ENCODE peak calls at places on chromosomes 12 and 14, in four cellular contexts. R is pancreas, F is ovary, H is cardiac muscle cell. G is an unnamed sample.

GRCh38 chr12:119363490-119363889 is 29.0 kb downstream of the CCDC60 start:
- DNase-seq in H (no peak), F (no peak), R (no peak), G (no peak)

GRCh38 chr12:49198431-49199155 is 9.7 kb upstream of the TUBA1A start:
- DNase-seq in H (no peak), F (no peak), R (no peak), G (no peak)

GRCh38 chr12:102093319-102093718 is 26.6 kb downstream of the NUP37 start:
- DNase-seq in F (no peak), R (no peak), H (no peak), G (no peak)

GRCh38 chr14:73620268-73620667 is 8.0 kb downstream of the ACOT6 start:
- DNase-seq in R (no peak), H (no peak), F (no peak), G (no peak)

GRCh38 chr12:120230326-120230973 is 29.5 kb upstream of the RPLP0 start:
- DNase-seq in F (peak), H (peak), R (no peak), G (peak)

GRCh38 chr12:19021646-19022045 is 107.9 kb upstream of the PLEKHA5 start:
- DNase-seq in R (no peak), H (no peak), F (no peak), G (no peak)

GRCh38 chr12:3553681-3554546 is 62.9 kb downstream of the PRMT8 start:
- DNase-seq in F (no peak), R (no peak), H (no peak), G (no peak)

GRCh38 chr12:45518516-45519235 is 210.8 kb upstream of the ARID2 start:
- DNase-seq in F (no peak), R (no peak), H (no peak), G (no peak)

GRCh38 chr14:60396718-60397343 is 89.0 kb downstream of the C14orf39 start:
- DNase-seq in F (no peak), R (no peak), H (no peak), G (no peak)

GRCh38 chr12:91704446-91704845 is 441.2 kb downstream of the BTG1 start:
- DNase-seq in F (no peak), H (no peak), R (no peak), G (no peak)

GRCh38 chr12:108806350-108806749 is 51.0 kb downstream of the SSH1 start:
- DNase-seq in R (no peak), F (no peak), H (no peak), G (no peak)

GRCh38 chr12:29771165-29771564 is 12.6 kb downstream of the TMTC1 start:
- DNase-seq in F (no peak), R (no peak), H (no peak), G (no peak)

GRCh38 chr12:110661337-110661972 is 27.5 kb downstream of the HVCN1 start:
- DNase-seq in H (no peak), F (no peak), R (no peak), G (no peak)

GRCh38 chr12:107385518-107385917 is 292.2 kb upstream of the CRY1 start:
- DNase-seq in F (no peak), R (no peak), H (no peak), G (no peak)

GRCh38 chr14:73945159-73945670 is 4.7 kb downstream of the FAM161B start:
- DNase-seq in R (peak), F (no peak), H (no peak), G (no peak)

GRCh38 chr12:75722714-75723200 is 211.3 kb upstream of the KRR1 start:
- DNase-seq in R (no peak), F (peak), H (no peak), G (no peak)

GRCh38 chr12:93982847-93983315 is 165.5 kb upstream of the PLXNC1 start:
- DNase-seq in F (no peak), H (no peak), R (no peak), G (peak)

GRCh38 chr14:96442355-96442754 is 50.4 kb downstream of the AK7 start:
- DNase-seq in H (no peak), F (no peak), R (no peak), G (no peak)

GRCh38 chr14:75513911-75514672 is 8.2 kb upstream of the BATF start:
- DNase-seq in F (no peak), R (no peak), H (no peak), G (no peak)
- H3K4me3 ChIP-seq in F (no peak), R (no peak), H (no peak), G (no peak)

GRCh38 chr12:53695148-53696138 is 19.6 kb upstream of the ATP5MC2 start:
- DNase-seq in F (no peak), R (peak), H (peak), G (no peak)
- TF ChIP-seq CTCF in F (no peak), R (no peak), H (peak), G (peak)

DNA sequence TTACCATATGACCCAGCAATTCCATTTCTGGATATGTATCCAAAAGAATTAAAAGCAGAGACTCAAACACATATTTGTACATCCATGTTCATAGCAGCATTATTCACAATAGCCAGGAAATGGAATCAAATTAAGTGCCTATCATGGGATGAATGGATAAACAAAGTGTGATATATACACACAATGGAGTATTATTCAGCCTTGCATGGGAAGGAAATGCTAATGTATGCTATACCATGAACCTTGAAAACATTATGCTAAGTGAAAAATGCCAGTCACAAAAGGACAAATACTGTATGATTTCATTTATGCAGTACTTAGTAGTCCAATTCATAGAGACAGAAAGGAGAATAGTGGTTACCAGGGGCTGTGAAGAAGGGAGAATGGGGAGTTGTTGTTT is 32.1 kb upstream of the CSRNP2 start:
- DNase-seq in R (no peak), H (no peak), F (no peak), G (no peak)
- H3K4me3 ChIP-seq in R (no peak), H (no peak), F (no peak), G (no peak)

GRCh38 chr12:104181313-104181712 is 34.3 kb upstream of the TXNRD1 start:
- DNase-seq in H (no peak), R (no peak), F (no peak), G (no peak)

GRCh38 chr12:104175726-104176247 is 37.8 kb upstream of the NFYB start:
- DNase-seq in R (no peak), H (no peak), F (no peak), G (no peak)

GRCh38 chr12:104177336-104177662 is 38.3 kb upstream of the TXNRD1 start:
- DNase-seq in F (no peak), H (no peak), R (no peak), G (no peak)

GRCh38 chr12:104180389-104180788 is 35.2 kb upstream of the TXNRD1 start:
- DNase-seq in H (no peak), F (no peak), R (no peak), G (no peak)

DNA sequence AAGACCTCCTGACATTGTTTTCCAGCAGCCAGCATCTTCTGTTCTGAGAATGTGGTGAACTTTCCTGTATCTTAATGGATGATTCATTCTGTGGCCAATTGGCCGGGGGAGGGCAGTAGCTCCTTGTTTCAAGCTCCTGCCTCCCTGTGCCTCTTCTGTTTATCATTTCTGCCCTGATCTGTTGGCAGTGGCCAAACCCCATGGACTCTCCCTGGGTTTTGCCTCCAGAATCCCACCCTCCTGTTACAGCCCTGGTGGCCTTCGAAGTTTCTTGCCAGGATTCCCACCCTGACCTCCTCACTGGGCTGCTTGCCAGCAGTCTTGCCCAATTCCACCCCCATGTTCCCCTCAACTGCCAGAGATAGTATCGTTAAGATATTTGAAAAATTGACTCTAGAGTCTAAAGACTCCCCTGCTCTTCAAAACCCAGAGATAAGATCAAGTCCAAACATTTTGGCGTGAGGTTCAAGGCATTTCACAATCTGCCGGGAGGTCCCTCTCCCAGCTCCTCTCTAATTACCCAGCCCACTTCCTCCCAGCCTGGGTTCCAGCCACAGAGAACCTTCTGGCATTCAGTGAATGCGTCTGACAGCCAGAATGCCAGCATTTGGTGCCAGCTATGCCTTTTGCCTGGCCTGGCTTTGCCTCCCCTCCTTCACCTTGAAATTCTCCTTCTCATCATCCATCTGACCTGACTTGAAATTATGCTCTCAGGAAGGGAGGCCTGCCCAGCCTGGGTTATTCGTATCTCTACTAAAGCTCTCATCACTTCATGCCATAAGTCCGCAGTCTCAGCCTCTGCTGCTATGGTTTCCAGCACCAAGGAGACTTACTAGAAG is 37.7 kb upstream of the TXNRD1 start:
- DNase-seq in F (peak), H (no peak), R (peak), G (peak)
- TF ChIP-seq CTCF in F (peak), H (peak), R (no peak), G (peak)

GRCh38 chr14:92460916-92461579 is 52.5 kb upstream of the RIN3 start:
- DNase-seq in H (no peak), R (no peak), F (no peak), G (peak)
- H3K4me3 ChIP-seq in H (no peak), R (no peak), F (no peak), G (no peak)

GRCh38 chr14:105411017-105411941 is 8.3 kb upstream of the MTA1 start:
- DNase-seq in F (no peak), H (peak), R (peak), G (no peak)
- TF ChIP-seq CTCF in F (no peak), H (no peak), R (no peak), G (no peak)

DNA sequence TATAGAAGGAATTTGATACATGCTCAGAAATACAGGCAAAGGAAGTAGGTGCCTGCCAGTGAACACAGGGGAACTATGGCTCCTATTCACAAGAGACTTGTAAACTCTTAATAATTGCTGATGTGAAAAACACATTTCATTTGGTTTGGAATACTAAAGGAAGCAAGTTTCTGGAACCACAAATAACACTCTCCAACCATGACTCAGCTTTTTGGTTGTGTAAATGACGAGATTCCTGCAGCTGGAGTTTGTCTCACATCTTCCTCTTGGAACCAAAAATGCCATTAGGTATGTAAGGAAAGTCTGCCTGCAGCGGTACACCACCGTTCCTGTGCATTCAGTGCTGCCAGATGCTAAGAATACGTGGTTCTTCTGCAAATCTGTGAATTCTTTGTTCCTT is 4.5 kb upstream of the OR11H6 start:
- DNase-seq in F (no peak), H (no peak), R (no peak), G (no peak)
- H3K4me3 ChIP-seq in F (no peak), H (no peak), R (no peak), G (no peak)

G was measured in AG04449.